ENCODE peak calls at places on chromosomes 4 and X, in seven cellular contexts. W is upper lobe of left lung, L is prostate gland, B is breast epithelium, M is stomach, F is transverse colon, S is sigmoid colon. R is an unnamed sample. For H3K4me1, the result is how much of the 10 kb centered on the place peaks cover.

GRCh38 chrX:48676893-48677270 is 6.7 kb upstream of the WAS start:
- DNase-seq in S (peak), F (peak), W (no peak), B (no peak), M (no peak), L (no peak), R (no peak)

GRCh38 chr4:108830509-108831244 is 67.8 kb upstream of the ETNPPL start:
- DNase-seq in S (no peak), F (peak), L (no peak), W (peak), B (no peak), M (peak), R (no peak)

GRCh38 chr4:10008208-10009005 is 12.9 kb downstream of the SLC2A9 start:
- DNase-seq in F (no peak), M (no peak), B (no peak), W (no peak), S (no peak), L (no peak), R (no peak)

GRCh38 chr4:56575820-56576429 is 70.3 kb downstream of the ARL9 start:
- DNase-seq in L (no peak), M (no peak), W (no peak), S (no peak), B (no peak), F (no peak), R (no peak)

GRCh38 chrX:6149231-6149870 is 79.3 kb downstream of the NLGN4X start:
- DNase-seq in L (no peak), F (no peak), M (no peak), W (no peak), B (no peak), S (no peak), R (no peak)

GRCh38 chr4:54961357-54961975 is 163.9 kb downstream of the KDR start:
- DNase-seq in F (no peak), S (no peak), W (no peak), M (no peak), L (no peak), B (no peak), R (no peak)

GRCh38 chr4:52588771-52589591 is 70.1 kb downstream of the USP46 start:
- DNase-seq in M (no peak), F (no peak), L (no peak), W (no peak), S (no peak), B (no peak), R (no peak)

GRCh38 chrX:85922821-85923220 is 124.5 kb downstream of the CHM start:
- DNase-seq in B (no peak), L (no peak), S (no peak), M (no peak), F (no peak), W (peak), R (no peak)

GRCh38 chr4:17168571-17168970 is 270.1 kb upstream of the LDB2 start:
- DNase-seq in L (no peak), W (no peak), M (no peak), F (no peak), S (no peak), B (no peak), R (no peak)

GRCh38 chr4:149735796-149736195 is 79.8 kb downstream of the IQCM start:
- DNase-seq in L (no peak), S (no peak), B (no peak), M (no peak), F (no peak), W (no peak), R (no peak)

GRCh38 chr4:76952071-76952470 is 2.5 kb downstream of the SEPTIN11 start:
- DNase-seq in F (no peak), B (no peak), S (no peak), M (no peak), W (no peak), L (no peak), R (no peak)
- H3K4me1 ChIP-seq in F (half or more), B (under half), S (under half), M (half or more), W (under half), L (under half), R (under half)

DNA sequence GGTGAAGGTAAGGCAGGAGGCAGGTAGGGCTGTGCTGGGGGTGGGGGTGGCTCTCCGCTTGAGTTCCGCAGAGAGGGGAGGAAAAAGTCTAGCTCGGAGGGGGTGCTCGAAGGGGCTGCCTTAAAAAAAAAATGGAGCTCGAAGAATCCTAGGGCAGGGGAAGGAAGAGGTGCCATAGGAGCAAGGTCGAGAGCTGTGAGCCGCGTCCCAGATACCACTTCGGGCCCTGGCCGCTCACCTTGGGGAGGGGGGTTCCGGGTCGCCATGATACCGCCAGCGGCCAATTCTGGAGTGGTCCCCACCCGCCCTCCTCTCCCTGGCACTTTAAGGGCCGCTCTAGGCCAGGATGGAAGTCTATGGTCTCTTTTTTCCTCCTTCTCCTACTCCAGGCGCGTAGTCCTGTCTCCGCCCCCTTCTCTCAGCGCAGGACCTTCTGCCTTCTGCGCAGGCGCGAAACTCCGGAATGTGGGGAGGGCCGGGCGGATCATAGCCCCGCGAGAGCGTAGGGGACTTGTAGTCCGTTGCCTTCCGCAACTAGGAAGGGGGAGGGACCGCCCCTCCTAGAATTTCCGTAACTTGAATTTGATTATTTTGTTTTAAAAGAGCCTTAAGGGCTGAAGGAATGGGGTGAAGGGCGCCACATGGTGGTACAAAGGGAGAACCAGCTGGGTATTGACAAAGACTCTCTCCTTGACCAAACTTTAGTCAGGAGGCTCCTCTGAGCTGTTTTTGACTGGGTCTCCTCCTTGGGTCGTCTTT is at the start of gene FUNDC1:
- DNase-seq in M (peak), W (peak), S (peak), L (peak), B (peak), F (peak), R (peak)
- TF ChIP-seq CTCF in M (no peak), W (no peak), S (no peak), L (no peak), B (peak), F (no peak), R (peak)

GRCh38 chr4:8201341-8201781 is 2.3 kb downstream of the SH3TC1 start:
- DNase-seq in L (no peak), F (peak), W (no peak), M (no peak), B (no peak), S (no peak), R (peak)
- TF ChIP-seq POLR2A in L (no peak), F (no peak), W (no peak), M (no peak), B (no peak), S (no peak), R (no peak)

GRCh38 chr4:39357002-39357401 is 9.2 kb downstream of the RFC1 start:
- DNase-seq in W (no peak), B (no peak), S (no peak), M (no peak), L (no peak), F (no peak), R (no peak)

GRCh38 chr4:39354178-39354503 is 12.0 kb downstream of the RFC1 start:
- DNase-seq in L (no peak), W (no peak), B (no peak), M (no peak), F (no peak), S (no peak), R (no peak)

GRCh38 chr4:39348371-39349265 is 17.5 kb downstream of the RFC1 start:
- DNase-seq in S (no peak), L (no peak), B (no peak), W (no peak), F (no peak), M (no peak), R (no peak)

GRCh38 chr4:39349326-39349725 is 16.8 kb downstream of the RFC1 start:
- DNase-seq in L (no peak), W (no peak), S (no peak), M (no peak), F (no peak), B (no peak), R (no peak)

GRCh38 chr4:39353478-39354177 is 12.5 kb downstream of the RFC1 start:
- DNase-seq in B (no peak), M (no peak), W (no peak), L (no peak), S (no peak), F (no peak), R (no peak)
- H3K4me1 ChIP-seq in B (under half), M (under half), W (under half), L (under half), S (under half), F (under half), R (under half)

GRCh38 chrX:46485897-46486296 is 59.3 kb downstream of the ZNF674 start:
- DNase-seq in L (no peak), W (no peak), S (no peak), F (no peak), B (no peak), M (no peak), R (no peak)
- TF ChIP-seq CTCF in L (no peak), W (no peak), S (no peak), F (no peak), B (no peak), M (no peak), R (no peak)

GRCh38 chr4:70705146-70705855 is 16.5 kb upstream of the RUFY3 start:
- DNase-seq in F (peak), B (peak), W (peak), L (peak), S (peak), M (peak), R (peak)
- TF ChIP-seq POLR2A in F (peak), B (no peak), W (peak), L (peak), S (no peak), M (no peak), R (peak)

GRCh38 chrX:70527610-70528009 is 83.0 kb downstream of the DLG3 start:
- DNase-seq in B (no peak), M (no peak), L (no peak), F (no peak), W (no peak), S (no peak), R (no peak)

GRCh38 chrX:70525733-70526132 is 81.1 kb downstream of the DLG3 start:
- DNase-seq in F (no peak), L (peak), B (peak), W (peak), S (no peak), M (peak), R (no peak)

DNA sequence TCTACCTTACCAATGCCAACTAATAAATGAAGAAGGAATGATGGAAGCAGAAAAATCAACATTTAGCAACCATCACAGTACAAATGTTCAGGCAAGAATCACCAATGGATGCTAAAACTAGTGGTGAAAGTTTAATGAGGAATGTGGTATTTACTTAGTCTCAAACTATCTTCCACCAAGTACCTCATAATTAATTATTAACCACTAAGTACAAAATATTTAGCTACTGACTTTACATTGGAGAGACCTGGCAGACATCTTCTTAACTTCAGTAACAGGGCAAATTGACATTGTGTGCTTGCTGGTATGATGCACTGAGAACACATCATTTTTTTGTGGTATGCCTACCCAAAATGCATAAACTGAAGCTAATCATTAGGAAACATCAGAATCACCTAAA is 82.4 kb downstream of the DLG3 start:
- DNase-seq in W (no peak), L (no peak), M (no peak), F (no peak), B (no peak), S (no peak), R (no peak)
- H3K4me1 ChIP-seq in W (under half), L (under half), M (under half), F (under half), B (under half), S (under half), R (under half)

GRCh38 chr4:48906283-48907173 is at the start of gene OCIAD2:
- DNase-seq in L (peak), W (peak), S (peak), B (peak), M (peak), F (peak), R (peak)
- TF ChIP-seq CTCF in L (peak), W (no peak), S (no peak), B (peak), M (no peak), F (peak), R (no peak)

R was measured in right lobe of liver.